ENCODE peak calls at places on chromosome X, in six cellular contexts. P is MCF 10A; G is stimulated activated CD4-positive, alpha-beta T cell treated with anti-CD3 and anti-CD28 coated beads, Interleukin-4, amount 100 ng/mL, for 24 hours; Q is NCI-H1417; W is activated CD8-positive, alpha-beta T cell treated with anti-CD3 and anti-CD28 coated beads, Interleukin-2, amount 10 ng/mL, durations not matched to agents 7 days and 5 days; Z is D721Med. V is an unnamed sample.

GRCh38 chrX:72408885-72409284 is 103.2 kb upstream of the CITED1 start:
- DNase-seq in G (no peak), W (no peak), Z (no peak), Q (no peak), P (no peak), V (no peak)

GRCh38 chrX:63475200-63475599 is 124.1 kb upstream of the SPIN4 start:
- DNase-seq in Z (no peak), W (no peak), P (peak; percentile 4), G (no peak), Q (no peak), V (no peak)

GRCh38 chrX:24862343-24862742 is 153.4 kb downstream of the ARX start:
- DNase-seq in Q (no peak), W (no peak), G (no peak), P (peak; percentile 26), Z (no peak), V (no peak)

GRCh38 chrX:141341341-141341740 is 99.0 kb upstream of the SPANXC start:
- DNase-seq in P (peak; percentile 61), G (no peak), Q (no peak), W (no peak), Z (no peak), V (no peak)

GRCh38 chrX:145609951-145610511 is 207.6 kb upstream of the SLITRK2 start:
- DNase-seq in G (no peak), W (no peak), P (peak; percentile 93), Z (no peak), Q (no peak), V (no peak)

GRCh38 chrX:15931362-15931761 is 76.7 kb upstream of the AP1S2 start:
- DNase-seq in Z (no peak), G (no peak), Q (no peak), P (no peak), W (no peak), V (no peak)

GRCh38 chrX:2147928-2148327 is 352.8 kb downstream of the DHRSX start:
- DNase-seq in Z (no peak), W (no peak), Q (no peak), P (no peak), G (no peak), V (no peak)

GRCh38 chrX:123339201-123339905 is 155.3 kb downstream of the GRIA3 start:
- DNase-seq in P (peak; percentile 22), G (no peak), W (no peak), Z (no peak), Q (no peak), V (no peak)

GRCh38 chrX:30615229-30615628 is 37.7 kb upstream of the TASL start:
- DNase-seq in G (no peak), P (peak; percentile 35), Z (no peak), W (no peak), Q (no peak), V (no peak)

GRCh38 chrX:10729000-10729399 is 108.6 kb upstream of the MID1 start:
- DNase-seq in P (no peak), Q (no peak), G (no peak), Z (no peak), W (no peak), V (no peak)

GRCh38 chrX:57313583-57314215 is 27.2 kb downstream of the FAAH2 start:
- DNase-seq in W (no peak), G (no peak), P (no peak), Z (no peak), Q (no peak), V (no peak)

GRCh38 chrX:16585486-16586370 is 64.2 kb upstream of the S100G start:
- DNase-seq in W (no peak), Q (no peak), P (no peak), Z (no peak), G (no peak), V (no peak)

GRCh38 chrX:154021131-154021611 is 1.5 kb upstream of the IRAK1 start:
- DNase-seq in G (peak; percentile 17), Z (no peak), Q (no peak), W (no peak), P (no peak), V (no peak)

GRCh38 chrX:111010151-111010550 is 85.8 kb upstream of the PAK3 start:
- DNase-seq in W (no peak), P (no peak), Z (no peak), G (no peak), Q (no peak), V (no peak)

GRCh38 chrX:23820235-23820782 is 37.3 kb downstream of the SAT1 start:
- DNase-seq in Z (no peak), W (no peak), G (no peak), P (peak; percentile 39), Q (no peak), V (no peak)

GRCh38 chrX:1679238-1679637 is 64.4 kb downstream of the ASMT start:
- DNase-seq in Q (no peak), P (no peak), W (peak; percentile 35), G (peak; percentile 43), Z (no peak), V (no peak)

GRCh38 chrX:15744181-15744867 is 6.3 kb downstream of the CA5B start:
- DNase-seq in P (peak; percentile 39), Q (no peak), W (no peak), G (no peak), Z (no peak), V (no peak)

GRCh38 chrX:49041683-49042529 is 1.3 kb downstream of the TFE3 start:
- DNase-seq in W (peak; percentile 25), Z (no peak), P (peak; percentile 52), G (peak; percentile 7), Q (no peak), V (no peak)

GRCh38 chrX:34578237-34578636 is 78.8 kb downstream of the TMEM47 start:
- DNase-seq in P (peak; percentile 51), Z (no peak), Q (peak; percentile 76), G (no peak), W (no peak), V (no peak)

GRCh38 chrX:68991691-68992345 is 163.0 kb downstream of the EFNB1 start:
- DNase-seq in Z (no peak), W (no peak), G (no peak), P (no peak), Q (no peak), V (no peak)

GRCh38 chrX:153726286-153727107 is 1.8 kb downstream of the ABCD1 start:
- DNase-seq in W (peak; percentile 66), P (peak; percentile 48), G (peak; percentile 24), Z (no peak), Q (peak; percentile 67), V (no peak)

GRCh38 chrX:140733766-140734342 is 24.3 kb downstream of the LINC00632 start:
- DNase-seq in G (peak; percentile 4), Z (no peak), W (peak; percentile 21), Q (peak; percentile 70), P (peak; percentile 75), V (peak; percentile 9)

GRCh38 chrX:140088438-140088837 is 123.1 kb upstream of the CXorf66 start:
- DNase-seq in W (no peak), Q (no peak), Z (no peak), G (no peak), P (no peak), V (no peak)

GRCh38 chrX:42714981-42715688 is 62.8 kb downstream of the PPP1R2C start:
- DNase-seq in Q (peak; percentile 44), W (peak; percentile 40), G (peak; percentile 36), Z (no peak), P (peak; percentile 9), V (no peak)

GRCh38 chrX:110569506-110569905 is 210.9 kb downstream of the RTL9 start:
- DNase-seq in Q (no peak), G (no peak), W (no peak), P (peak; percentile 27), Z (no peak), V (no peak)

GRCh38 chrX:28498658-28499057 is 88.6 kb upstream of the IL1RAPL1 start:
- DNase-seq in Q (peak; percentile 54), Z (no peak), P (peak; percentile 76), G (no peak), W (no peak), V (no peak)

GRCh38 chrX:110588164-110588563 is 207.5 kb downstream of the CHRDL1 start:
- DNase-seq in Z (no peak), W (no peak), G (no peak), P (no peak), Q (peak; percentile 89), V (no peak)

GRCh38 chrX:20265726-20266681 is 705 bp downstream of the RPS6KA3 start:
- DNase-seq in P (peak; percentile 28), G (peak; percentile 32), Q (peak; percentile 71), Z (no peak), W (peak; percentile 33), V (no peak)

GRCh38 chrX:123215397-123216089 is 31.5 kb downstream of the GRIA3 start:
- DNase-seq in Q (no peak), G (no peak), P (no peak), Z (no peak), W (no peak), V (no peak)

GRCh38 chrX:24357101-24357500 is 3.3 kb upstream of the SUPT20HL1 start:
- DNase-seq in P (no peak), W (no peak), Z (no peak), G (no peak), Q (peak; percentile 48), V (no peak)

GRCh38 chrX:154542723-154543424 is 3.8 kb downstream of the G6PD start:
- DNase-seq in W (peak; percentile 43), G (peak; percentile 28), P (peak; percentile 55), Q (no peak), Z (no peak), V (no peak)

GRCh38 chrX:12894074-12894691 is 12.2 kb upstream of the TLR8 start:
- DNase-seq in W (peak; percentile 61), Z (no peak), G (peak; percentile 29), P (peak; percentile 53), Q (peak; percentile 61), V (no peak)

GRCh38 chrX:8971116-8971515 is 62.8 kb downstream of the FAM9B start:
- DNase-seq in Q (peak; percentile 63), P (peak; percentile 67), Z (no peak), G (no peak), W (no peak), V (no peak)

GRCh38 chrX:105190252-105190853 is 30.1 kb downstream of the TEX13A start:
- DNase-seq in Z (no peak), W (peak; percentile 23), G (no peak), P (peak; percentile 57), Q (peak; percentile 65), V (no peak)

GRCh38 chrX:33014086-33014485 is 197.3 kb downstream of the DMD start:
- DNase-seq in Q (no peak), G (no peak), W (no peak), Z (no peak), P (no peak), V (no peak)

GRCh38 chrX:10098235-10098819 is 58.4 kb upstream of the CLCN4 start:
- DNase-seq in W (peak; percentile 75), G (peak; percentile 73), Q (no peak), P (no peak), Z (no peak), V (no peak)

GRCh38 chrX:642436-643210 is 12.0 kb downstream of the SHOX start:
- DNase-seq in W (no peak), P (no peak), Q (no peak), G (no peak), Z (no peak), V (no peak)